ENCODE peak calls at places on chromosomes 4 and X, in seven cellular contexts. C is cardiac fibroblast, P is astrocyte of the cerebellum, G is psoas muscle, E is vagina, A is hepatocyte, X is breast epithelium. L is an unnamed sample.

GRCh38 chr4:76023381-76023780 is at the start of gene CXCL10:
- DNase-seq in P (no peak), X (no peak), E (no peak), A (no peak), G (no peak), C (no peak), L (no peak)

GRCh38 chr4:156038772-156039171 is 85.1 kb upstream of the CTSO start:
- DNase-seq in A (no peak), P (no peak), C (no peak), X (no peak), G (peak; percentile 46), E (no peak), L (no peak)

GRCh38 chrX:133868250-133868649 is 117.1 kb downstream of the GPC3 start:
- DNase-seq in X (no peak), G (no peak), P (no peak), E (no peak), A (no peak), C (no peak), L (no peak)

GRCh38 chr4:173240696-173241095 is 72.1 kb downstream of the GALNT7 start:
- DNase-seq in C (no peak), G (no peak), E (no peak), X (no peak), P (no peak), A (no peak), L (no peak)

GRCh38 chr4:108255203-108255747 is 86.5 kb upstream of the LEF1 start:
- DNase-seq in P (no peak), X (no peak), G (no peak), C (no peak), E (no peak), A (no peak), L (no peak)

GRCh38 chrX:79413009-79413408 is 45.9 kb upstream of the ITM2A start:
- DNase-seq in E (no peak), G (no peak), X (no peak), P (no peak), C (peak; percentile 32), A (peak; percentile 9), L (peak; percentile 3)

GRCh38 chr4:113382704-113383103 is 333.3 kb downstream of the ANK2 start:
- DNase-seq in X (no peak), C (peak; percentile 42), E (no peak), G (no peak), P (no peak), A (no peak), L (no peak)

GRCh38 chr4:34953145-34953799 is 1291.0 kb downstream of the ARAP2 start:
- DNase-seq in C (no peak), A (peak; percentile 10), E (no peak), X (no peak), P (no peak), G (no peak), L (no peak)

GRCh38 chr4:2962099-2962455 is 1.1 kb downstream of the NOP14 start:
- DNase-seq in E (no peak), C (no peak), A (no peak), X (no peak), G (no peak), P (no peak), L (no peak)

GRCh38 chr4:63063765-63064164 is 1345.5 kb downstream of the TECRL start:
- DNase-seq in A (no peak), X (no peak), C (no peak), G (no peak), E (no peak), P (no peak), L (peak; percentile 8)

GRCh38 chr4:13615162-13615561 is 12.4 kb downstream of the BOD1L1 start:
- DNase-seq in X (no peak), P (no peak), E (no peak), C (no peak), G (no peak), A (no peak), L (no peak)

GRCh38 chrX:68724531-68725020 is 77.1 kb downstream of the STARD8 start:
- DNase-seq in P (no peak), C (no peak), A (no peak), G (no peak), X (no peak), E (no peak), L (no peak)

GRCh38 chr4:35538807-35539206 is 705.5 kb downstream of the ARAP2 start:
- DNase-seq in A (no peak), E (no peak), C (peak; percentile 0), X (no peak), G (no peak), P (no peak), L (peak; percentile 0)

GRCh38 chrX:1274786-1275185 is 6.2 kb downstream of the CSF2RA start:
- DNase-seq in E (no peak), C (no peak), G (no peak), A (no peak), X (no peak), P (no peak), L (no peak)

GRCh38 chr4:88672987-88673386 is 24.6 kb downstream of the NAP1L5 start:
- DNase-seq in C (peak; percentile 65), X (no peak), G (no peak), P (no peak), A (peak; percentile 47), E (no peak), L (peak; percentile 56)

GRCh38 chrX:48806088-48806487 is 4.2 kb downstream of the HDAC6 start:
- DNase-seq in P (no peak), X (no peak), G (no peak), C (peak; percentile 0), E (no peak), A (no peak), L (no peak)

GRCh38 chr4:53651142-53651720 is 59.9 kb upstream of the LNX1 start:
- DNase-seq in C (peak; percentile 29), E (no peak), P (no peak), A (peak; percentile 46), G (no peak), X (peak; percentile 52), L (no peak)

GRCh38 chrX:133852837-133853236 is 132.6 kb downstream of the GPC3 start:
- DNase-seq in G (no peak), P (no peak), E (no peak), A (no peak), C (no peak), X (no peak), L (no peak)

GRCh38 chr4:129092636-129093172 is 635 bp downstream of the SCLT1 start:
- DNase-seq in G (no peak), P (no peak), A (peak; percentile 17), C (peak; percentile 33), X (no peak), E (no peak), L (no peak)

GRCh38 chr4:17284323-17285175 is 227.3 kb downstream of the QDPR start:
- DNase-seq in X (no peak), E (no peak), G (no peak), A (no peak), P (no peak), C (peak; percentile 10), L (no peak)

GRCh38 chr4:128812360-128812958 is 3.0 kb downstream of the JADE1 start:
- DNase-seq in A (peak; percentile 81), C (peak; percentile 74), P (no peak), G (no peak), E (no peak), X (no peak), L (peak; percentile 81)

GRCh38 chrX:42602136-42602535 is 175.8 kb downstream of the PPP1R2C start:
- DNase-seq in E (no peak), A (no peak), P (no peak), C (peak; percentile 6), G (no peak), X (no peak), L (no peak)

GRCh38 chr4:153465583-153465921 is 608 bp upstream of the TMEM131L start:
- DNase-seq in P (no peak), A (peak; percentile 60), C (peak; percentile 65), G (peak; percentile 72), E (no peak), X (peak; percentile 45), L (peak; percentile 60)

GRCh38 chrX:38717871-38718270 is 83.4 kb upstream of the MID1IP1 start:
- DNase-seq in G (no peak), P (no peak), A (peak; percentile 7), E (no peak), C (peak; percentile 12), X (no peak), L (peak; percentile 4)

GRCh38 chr4:134216436-134216835 is 14.8 kb upstream of the PABPC4L start:
- DNase-seq in X (no peak), G (no peak), P (no peak), E (no peak), C (peak; percentile 23), A (peak; percentile 12), L (peak; percentile 32)

GRCh38 chr4:104989363-104989762 is 157.3 kb upstream of the TET2 start:
- DNase-seq in E (no peak), P (peak; percentile 28), A (no peak), G (no peak), X (peak; percentile 21), C (peak; percentile 5), L (peak; percentile 62)

GRCh38 chrX:150761819-150762216 is 68.6 kb downstream of the MTMR1 start:
- DNase-seq in P (no peak), G (no peak), E (no peak), C (no peak), X (no peak), A (no peak), L (no peak)
- H3K4me3 ChIP-seq in P (no peak overlapping the region), G (no peak overlapping the region), E (no peak overlapping the region), C (no peak overlapping the region), X (no peak overlapping the region), A (no peak overlapping the region), L (no peak overlapping the region)

GRCh38 chr4:165055601-165056000 is 1.9 kb downstream of the TRIM75 start:
- DNase-seq in P (no peak), E (no peak), X (no peak), G (no peak), A (no peak), C (no peak), L (no peak)

GRCh38 chr4:165058676-165059075 is 5.0 kb downstream of the TRIM75 start:
- DNase-seq in A (no peak), E (no peak), X (no peak), C (no peak), P (no peak), G (no peak), L (no peak)

GRCh38 chr4:165060938-165061337 is 7.3 kb downstream of the TRIM75 start:
- DNase-seq in P (no peak), X (no peak), E (no peak), A (no peak), C (no peak), G (no peak), L (no peak)
- TF ChIP-seq CTCF in P (peak; percentile 37), X (no peak), E (no peak), A (peak; percentile 27), C (peak; percentile 23), G (no peak), L (peak; percentile 22)

GRCh38 chr4:185061610-185062009 is 43.3 kb downstream of the HELT start:
- DNase-seq in E (no peak), C (no peak), X (no peak), G (no peak), P (no peak), A (no peak), L (no peak)

GRCh38 chr4:185066179-185066578 is 47.9 kb downstream of the HELT start:
- DNase-seq in A (no peak), C (no peak), E (no peak), P (no peak), G (no peak), X (no peak), L (no peak)

GRCh38 chr4:185062606-185063005 is 44.3 kb downstream of the HELT start:
- DNase-seq in C (no peak), P (no peak), G (no peak), X (no peak), E (no peak), A (no peak), L (no peak)
- H3K4me3 ChIP-seq in C (no peak overlapping the region), P (no peak overlapping the region), G (no peak overlapping the region), X (no peak overlapping the region), E (no peak overlapping the region), A (no peak overlapping the region), L (no peak overlapping the region)

GRCh38 chr4:119394826-119395225 is 72.9 kb upstream of the FABP2 start:
- DNase-seq in C (no peak), X (no peak), G (no peak), P (no peak), A (no peak), E (no peak), L (peak; percentile 2)
- TF ChIP-seq CTCF in C (no peak), X (no peak), G (no peak), P (no peak), A (no peak), E (no peak), L (no peak)

L was measured in astrocyte of the spinal cord.